ENCODE peak calls at places on chromosomes 16 and 17, in four cellular contexts. C, Y, Q and O are unnamed samples. For H3K79me1, the result is how much of the 10 kb centered on the place peaks cover.

GRCh38 chr16:16828913-16829398 is 450.0 kb downstream of the NPIPA7 start:
- DNase-seq in C (no peak), Y (no peak), Q (no peak), O (no peak)

GRCh38 chr17:68452724-68453290 is 4.5 kb downstream of the WIPI1 start:
- DNase-seq in C (no peak), Y (no peak), Q (no peak), O (no peak)

GRCh38 chr16:4403133-4403949 is 13.1 kb downstream of the CORO7 start:
- DNase-seq in C (no peak), Y (no peak), Q (no peak), O (no peak)

GRCh38 chr17:63162406-63163157 is 196.5 kb downstream of the TANC2 start:
- DNase-seq in C (no peak), Y (no peak), Q (no peak), O (no peak)

GRCh38 chr16:84654998-84655397 is 6.7 kb downstream of the KLHL36 start:
- DNase-seq in C (no peak), Y (no peak), Q (no peak), O (no peak)

GRCh38 chr17:48704521-48704920 is 17.8 kb downstream of the PRAC1 start:
- DNase-seq in C (no peak), Y (no peak), Q (no peak), O (no peak)

GRCh38 chr16:25108054-25108453 is 3.5 kb upstream of the LCMT1 start:
- DNase-seq in C (no peak), Y (no peak), Q (no peak), O (peak)

GRCh38 chr16:66335704-66336329 is 30.7 kb upstream of the CDH5 start:
- DNase-seq in C (peak), Y (no peak), Q (no peak), O (no peak)

GRCh38 chr17:12041316-12041715 is 20.6 kb downstream of the MAP2K4 start:
- DNase-seq in C (peak), Y (peak), Q (no peak), O (no peak)

GRCh38 chr16:17026600-17027242 is 444.0 kb downstream of the XYLT1 start:
- DNase-seq in C (no peak), Y (no peak), Q (no peak), O (no peak)

GRCh38 chr17:34485999-34486398 is 93.4 kb upstream of the TMEM132E start:
- DNase-seq in C (no peak), Y (no peak), Q (no peak), O (no peak)

GRCh38 chr16:15973997-15974396 is 24.6 kb downstream of the ABCC1 start:
- DNase-seq in C (no peak), Y (no peak), Q (no peak), O (no peak)

GRCh38 chr16:2766430-2767139 is 10.5 kb downstream of the ELOB start:
- DNase-seq in C (no peak), Y (no peak), Q (no peak), O (no peak)
- H3K79me1 ChIP-seq in C (half or more), Y (under half), Q (under half), O (under half)

GRCh38 chr16:55476625-55477533 is 2.1 kb upstream of the MMP2 start:
- DNase-seq in C (no peak), Y (no peak), Q (no peak), O (no peak)
- H2AK5ac ChIP-seq in C (peak), Y (peak), Q (no peak), O (no peak)

GRCh38 chr17:17119106-17119505 is 76.8 kb downstream of the MPRIP start:
- DNase-seq in C (no peak), Y (no peak), Q (no peak), O (no peak)

GRCh38 chr17:17120294-17120693 is 78.0 kb downstream of the MPRIP start:
- DNase-seq in C (no peak), Y (no peak), Q (no peak), O (no peak)

GRCh38 chr17:17119533-17119932 is 77.3 kb downstream of the MPRIP start:
- DNase-seq in C (peak), Y (peak), Q (no peak), O (no peak)

GRCh38 chr17:17117923-17118322 is 75.7 kb downstream of the MPRIP start:
- DNase-seq in C (no peak), Y (no peak), Q (no peak), O (no peak)

DNA sequence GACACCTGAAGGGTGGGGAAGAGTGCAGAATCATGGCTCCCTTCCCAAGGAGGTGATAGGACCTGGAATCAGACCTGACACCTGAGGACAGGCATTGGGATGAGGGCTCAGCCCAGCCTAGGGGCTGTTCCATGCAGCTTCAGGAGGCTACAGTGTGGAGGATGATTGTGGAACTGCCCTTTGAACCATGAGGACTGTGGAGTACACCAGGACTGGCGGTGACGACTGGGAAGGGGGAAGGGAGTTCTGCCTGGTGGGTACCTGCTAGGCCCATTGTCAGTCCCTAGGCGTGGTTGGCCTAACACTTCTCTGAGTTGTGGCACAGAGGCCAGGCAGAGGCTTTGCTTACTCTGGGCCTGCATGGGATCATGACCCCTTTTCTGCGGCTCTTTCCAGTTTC is 76.1 kb downstream of the MPRIP start:
- DNase-seq in C (no peak), Y (no peak), Q (no peak), O (no peak)
- H3K79me1 ChIP-seq in C (half or more), Y (under half), Q (under half), O (under half)

DNA sequence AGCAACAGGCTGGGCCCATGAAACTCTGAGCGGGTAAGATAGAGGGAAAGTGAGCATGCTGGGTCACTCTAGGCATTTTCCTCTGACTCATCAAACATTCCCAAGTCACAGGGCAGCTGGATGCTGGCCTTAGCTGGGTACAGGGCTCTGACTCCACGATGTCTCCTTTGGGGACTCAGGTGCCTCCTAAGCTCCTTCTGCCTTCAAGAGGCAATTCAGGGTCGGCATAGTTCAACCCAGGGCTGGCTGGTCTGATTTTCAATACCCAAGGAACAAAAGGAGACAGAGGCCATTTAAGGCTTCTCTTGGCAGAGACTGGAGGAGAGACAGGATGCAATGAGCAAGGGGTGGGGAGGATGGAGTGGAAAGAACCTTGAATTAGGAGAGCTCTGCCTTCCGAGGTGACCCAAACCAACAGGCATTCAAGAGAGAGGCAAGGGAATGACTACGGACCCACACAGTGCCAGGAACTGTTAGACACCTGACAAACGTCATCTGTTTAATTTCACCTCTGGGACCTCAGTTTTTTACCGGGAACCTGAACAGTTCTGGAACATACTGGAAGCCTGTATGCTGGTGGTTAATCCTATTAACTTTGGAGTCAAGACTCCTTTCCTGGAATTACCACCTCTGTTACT is 905 bp downstream of the WBP2 start:
- DNase-seq in C (peak), Y (peak), Q (no peak), O (no peak)
- H2AK5ac ChIP-seq in C (peak), Y (peak), Q (no peak), O (peak)

GRCh38 chr17:2377659-2378058 is 23.2 kb downstream of the MNT start:
- DNase-seq in C (no peak), Y (no peak), Q (no peak), O (no peak)

GRCh38 chr17:2383628-2384167 is 17.2 kb downstream of the MNT start:
- DNase-seq in C (no peak), Y (no peak), Q (no peak), O (no peak)

GRCh38 chr17:2379489-2380224 is 21.2 kb downstream of the MNT start:
- DNase-seq in C (no peak), Y (no peak), Q (no peak), O (no peak)

GRCh38 chr17:2378905-2379304 is 22.0 kb downstream of the MNT start:
- DNase-seq in C (no peak), Y (no peak), Q (no peak), O (no peak)

DNA sequence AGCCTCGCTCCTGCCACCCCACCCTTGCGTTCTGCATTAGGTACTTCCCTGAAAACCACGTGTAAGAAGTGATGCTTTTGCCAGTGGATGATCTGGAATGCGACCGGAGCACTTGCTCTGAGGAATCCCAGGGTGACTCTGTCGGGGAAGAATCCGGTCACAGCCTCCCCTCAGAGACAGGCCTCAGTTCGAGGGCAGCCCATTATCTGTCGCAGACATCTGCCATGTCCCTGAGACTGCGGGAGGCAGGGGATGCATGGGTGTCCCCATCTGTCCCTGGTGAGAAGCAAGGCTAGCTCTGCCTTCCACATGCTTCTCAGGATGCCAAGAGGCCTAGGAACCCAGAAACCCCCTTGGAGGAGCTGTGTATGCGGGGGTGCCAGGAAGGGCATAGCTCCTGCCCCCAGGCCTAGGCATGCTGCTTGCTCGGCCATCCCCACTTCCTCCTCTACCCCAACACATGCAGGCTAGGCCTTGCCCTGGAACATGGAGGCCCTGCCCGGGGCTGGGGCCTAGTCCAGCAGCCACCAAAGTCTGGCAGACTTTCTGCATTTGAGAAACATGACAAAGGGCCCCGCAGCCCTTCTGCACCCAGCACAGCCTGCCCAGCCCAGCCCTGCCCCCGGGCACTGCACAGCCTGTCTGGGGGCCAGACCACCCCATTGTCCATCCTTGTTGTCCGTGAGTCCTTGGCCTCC is 20.5 kb downstream of the MNT start:
- DNase-seq in C (no peak), Y (no peak), Q (no peak), O (no peak)
- H3K79me1 ChIP-seq in C (under half), Y (under half), Q (under half), O (under half)

DNA sequence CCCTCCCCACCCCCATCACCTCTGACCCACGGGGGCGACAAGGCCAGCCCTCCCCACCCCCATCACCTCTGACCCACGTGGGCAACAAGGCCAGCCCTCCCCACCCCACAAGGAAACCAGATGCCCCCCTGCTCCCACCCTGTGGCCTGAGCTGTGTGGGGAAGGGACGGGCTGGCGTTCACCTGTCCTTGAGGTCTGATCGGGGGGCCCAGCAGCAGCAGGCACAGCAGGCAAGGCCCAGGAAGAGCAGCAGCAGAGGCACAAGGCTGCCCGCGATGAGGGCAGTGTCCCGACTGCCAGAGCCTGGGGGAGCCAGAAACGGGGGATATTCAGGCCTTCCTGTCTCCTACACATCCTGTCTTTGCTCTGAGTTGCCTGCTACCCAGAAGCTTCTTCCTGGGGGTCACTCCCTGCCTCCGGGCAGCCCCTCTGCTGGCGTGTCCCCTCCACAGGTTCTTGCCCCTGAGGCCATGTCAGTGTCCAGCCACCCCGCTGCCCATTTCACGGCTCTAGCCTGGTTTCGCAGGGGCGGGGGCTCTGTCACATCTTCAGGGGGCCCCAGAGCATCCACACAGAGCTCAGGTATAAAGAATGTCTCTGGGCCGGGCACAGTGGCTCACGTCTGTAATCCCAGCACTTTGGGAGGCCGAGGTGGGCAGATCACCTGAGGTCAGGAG is 6.8 kb downstream of the SCARF1 start:
- DNase-seq in C (no peak), Y (no peak), Q (no peak), O (no peak)
- H2AK5ac ChIP-seq in C (no peak), Y (no peak), Q (peak), O (no peak)

DNA sequence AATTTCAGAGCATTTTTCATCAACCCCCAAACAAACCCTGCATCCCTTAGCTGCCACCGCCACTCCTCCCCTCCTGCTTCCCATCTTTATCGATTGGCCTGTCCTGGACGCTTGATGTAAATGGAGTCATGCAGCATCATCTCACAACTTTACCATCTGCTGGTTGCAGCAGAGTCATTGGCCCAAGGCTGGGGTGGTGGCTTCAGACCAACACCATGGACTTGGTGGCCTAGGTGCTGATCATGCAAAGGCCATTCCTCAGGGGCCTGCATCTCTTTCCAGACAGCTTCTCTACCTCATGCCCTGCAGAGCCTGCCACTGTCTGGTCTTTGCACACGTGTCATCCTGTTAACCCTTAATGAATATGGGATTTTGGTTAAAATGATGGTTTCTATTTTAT is 73.4 kb downstream of the MPRIP start:
- DNase-seq in C (no peak), Y (no peak), Q (no peak), O (no peak)
- H3K79me1 ChIP-seq in C (half or more), Y (under half), Q (under half), O (under half)

DNA sequence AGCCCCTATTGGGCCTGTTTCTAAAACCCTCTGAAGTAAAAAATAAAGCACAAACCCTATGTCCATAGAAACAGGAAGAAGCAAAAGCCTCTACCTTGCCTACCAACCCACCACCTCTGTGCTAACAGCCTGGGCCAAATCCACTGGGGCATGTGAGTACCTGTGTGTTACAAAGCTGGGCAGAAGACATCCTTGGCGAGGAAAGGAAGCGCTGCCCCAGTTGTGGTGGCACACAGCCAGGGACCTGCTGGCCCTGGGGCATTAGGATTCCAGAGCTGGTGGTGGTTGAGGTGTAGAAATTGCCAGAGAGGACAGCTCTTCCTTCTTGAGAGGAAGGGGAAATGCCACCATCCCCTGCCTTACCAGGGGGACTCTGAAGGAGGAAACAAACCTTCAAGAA is 30.0 kb downstream of the MYO18A start:
- DNase-seq in C (no peak), Y (no peak), Q (no peak), O (no peak)
- H2AK5ac ChIP-seq in C (peak), Y (peak), Q (peak), O (peak)

GRCh38 chr17:74757502-74757901 is 9.1 kb downstream of the NHERF1 start:
- DNase-seq in C (no peak), Y (no peak), Q (no peak), O (no peak)
- H3K79me1 ChIP-seq in C (under half), Y (under half), Q (under half), O (under half)

GRCh38 chr17:28227278-28228108 is 91.5 kb upstream of the TMEM97 start:
- DNase-seq in C (no peak), Y (peak), Q (peak), O (peak)

GRCh38 chr17:28225271-28225670 is 93.7 kb upstream of the TMEM97 start:
- DNase-seq in C (no peak), Y (peak), Q (no peak), O (no peak)

GRCh38 chr17:28228109-28228840 is 90.7 kb upstream of the TMEM97 start:
- DNase-seq in C (no peak), Y (peak), Q (no peak), O (peak)

GRCh38 chr17:28226563-28226962 is 92.4 kb upstream of the TMEM97 start:
- DNase-seq in C (no peak), Y (no peak), Q (no peak), O (no peak)

GRCh38 chr17:28225872-28226271 is 93.1 kb upstream of the TMEM97 start:
- DNase-seq in C (no peak), Y (no peak), Q (no peak), O (no peak)
- H2AK5ac ChIP-seq in C (no peak), Y (no peak), Q (no peak), O (no peak)